ENCODE peak calls at places on chromosomes 16 and 17, in four cellular contexts. P, A, J and O are unnamed samples.

GRCh38 chr16:4850211-4850610 is 2.9 kb downstream of the UBN1 start:
- DNase-seq in P (peak; percentile 6), A (peak; percentile 63), J (no peak), O (no peak)

GRCh38 chr17:47864791-47865216 is 13.8 kb upstream of the SP6 start:
- DNase-seq in P (no peak), A (no peak), J (no peak), O (no peak)

GRCh38 chr16:57867000-57867561 is 64.8 kb upstream of the KIFC3 start:
- DNase-seq in P (peak; percentile 10), A (peak; percentile 18), J (no peak), O (peak; percentile 14)

GRCh38 chr17:2186937-2187336 is 116.6 kb downstream of the SMG6 start:
- DNase-seq in P (no peak), A (no peak), J (no peak), O (no peak)

GRCh38 chr16:2095315-2095853 is 40.3 kb downstream of the PKD1 start:
- DNase-seq in P (peak; percentile 47), A (no peak), J (no peak), O (peak; percentile 36)

GRCh38 chr17:35713069-35713728 is 18.2 kb upstream of the RASL10B start:
- DNase-seq in P (peak; percentile 94), A (no peak), J (no peak), O (peak; percentile 99)

GRCh38 chr17:43389022-43389947 is 9.5 kb upstream of the ARL4D start:
- DNase-seq in P (peak; percentile 79), A (peak; percentile 71), J (peak; percentile 78), O (peak; percentile 71)

GRCh38 chr17:51640108-51640622 is 379.8 kb downstream of the UTP18 start:
- DNase-seq in P (no peak), A (peak; percentile 15), J (peak; percentile 74), O (no peak)

GRCh38 chr16:23183486-23183862 is 929 bp downstream of the SCNN1G start:
- DNase-seq in P (no peak), A (no peak), J (no peak), O (no peak)

GRCh38 chr16:52318259-52319008 is 228.5 kb downstream of the TOX3 start:
- DNase-seq in P (no peak), A (no peak), J (no peak), O (no peak)

GRCh38 chr17:50206604-50207293 is 5.3 kb upstream of the COL1A1 start:
- DNase-seq in P (peak; percentile 66), A (peak; percentile 63), J (peak; percentile 91), O (peak; percentile 55)

GRCh38 chr16:67471758-67472384 is 9.1 kb downstream of the ATP6V0D1 start:
- DNase-seq in P (no peak), A (no peak), J (no peak), O (no peak)
- H4K20me1 ChIP-seq in P (peaks cover 89% of the 10 kb centered on the region), A (peaks cover 15% of the 10 kb centered on the region), J (no peaks in the 10 kb centered on the region), O (peaks cover 91% of the 10 kb centered on the region)

GRCh38 chr17:6413073-6413472 is 21.8 kb downstream of the AIPL1 start:
- DNase-seq in P (peak; percentile 40), A (peak; percentile 38), J (no peak), O (peak; percentile 27)
- H2AFZ ChIP-seq in P (no peak overlapping the region), A (no peak overlapping the region), J (no peak overlapping the region), O (no peak overlapping the region)

GRCh38 chr16:50246299-50247122 is 19.8 kb upstream of the ADCY7 start:
- DNase-seq in P (no peak), A (no peak), J (no peak), O (no peak)
- H3K9ac ChIP-seq in P (peak overlapping the region; percentile 45), A (peak overlapping the region; percentile 84), J (no peak overlapping the region), O (peak overlapping the region; percentile 54)

DNA sequence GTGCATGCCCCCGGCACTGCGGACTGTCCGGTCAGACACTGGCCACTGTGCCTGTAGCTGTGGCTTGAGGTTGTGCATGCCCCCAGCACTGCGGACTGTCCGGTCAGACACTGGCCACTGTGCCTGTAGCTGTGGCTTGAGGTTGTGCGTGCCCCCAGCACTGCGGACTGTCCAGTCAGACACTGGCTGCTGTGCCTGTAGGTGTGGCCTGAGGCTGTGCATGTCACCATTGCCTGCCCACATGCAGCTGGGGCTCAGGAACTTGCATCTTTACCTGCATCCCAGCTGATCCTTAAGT is 5.2 kb downstream of the MTHFSD start:
- DNase-seq in P (no peak), A (no peak), J (no peak), O (no peak)
- H4K20me1 ChIP-seq in P (no peaks in the 10 kb centered on the region), A (no peaks in the 10 kb centered on the region), J (no peaks in the 10 kb centered on the region), O (peaks cover 10% of the 10 kb centered on the region)